ENCODE peak calls at places on chromosome 19, in ten cellular contexts. U, F, A, Y, Z, R, L, C, S and X are unnamed samples.
A peak's percentile ranks its signal among the peaks of the same experiment; 100 is the strongest.

GRCh38 chr19:19657397-19657783 is 6.1 kb downstream of the ATP13A1 start:
- DNase-seq in A (no peak), Y (no peak), U (no peak), F (no peak), C (no peak), L (no peak), R (no peak), Z (no peak), S (peak; percentile 45), X (no peak)

GRCh38 chr19:18782559-18783225 is 8.4 kb downstream of the COMP start:
- DNase-seq in C (no peak), L (no peak), Y (no peak), R (no peak), U (no peak), Z (no peak), A (no peak), F (no peak), S (no peak), X (no peak)

GRCh38 chr19:14475251-14476073 is at the start of gene PTGER1:
- DNase-seq in C (no peak), L (no peak), Y (no peak), F (no peak), S (no peak), A (no peak), U (no peak), Z (no peak), R (no peak), X (no peak)

GRCh38 chr19:4815426-4816387 is 15.8 kb downstream of the TICAM1 start:
- DNase-seq in U (peak; percentile 89), F (peak; percentile 85), S (peak; percentile 91), A (peak; percentile 91), R (peak; percentile 90), Z (peak; percentile 88), Y (peak; percentile 60), L (peak; percentile 86), C (peak; percentile 90), X (peak; percentile 69)

GRCh38 chr19:50819636-50820035 is 4.0 kb downstream of the KLK1 start:
- DNase-seq in Y (no peak), F (no peak), R (no peak), S (no peak), L (no peak), A (no peak), U (no peak), C (no peak), Z (no peak), X (no peak)

GRCh38 chr19:12527034-12527836 is 24.0 kb downstream of the ZNF564 start:
- DNase-seq in Y (no peak), U (peak; percentile 11), R (no peak), L (peak; percentile 45), Z (peak; percentile 26), A (no peak), S (no peak), C (no peak), F (no peak), X (no peak)

GRCh38 chr19:6464070-6464873 is at the start of gene CRB3:
- DNase-seq in L (no peak), Y (peak; percentile 22), A (peak; percentile 97), S (peak; percentile 83), U (peak; percentile 96), R (peak; percentile 93), F (no peak), C (no peak), Z (no peak), X (peak; percentile 39)

GRCh38 chr19:15110418-15110815 is 3.2 kb downstream of the SYDE1 start:
- DNase-seq in L (no peak), Z (no peak), F (no peak), U (no peak), R (no peak), C (no peak), Y (no peak), S (no peak), A (no peak), X (no peak)

GRCh38 chr19:42697884-42698283 is 42.4 kb downstream of the PSG3 start:
- DNase-seq in Y (no peak), F (no peak), A (no peak), C (no peak), U (no peak), S (no peak), Z (no peak), L (no peak), R (no peak), X (no peak)

GRCh38 chr19:16585808-16586476 is 13.7 kb upstream of the SLC35E1 start:
- DNase-seq in F (no peak), L (no peak), U (no peak), R (no peak), S (no peak), Z (no peak), A (peak; percentile 62), Y (no peak), C (no peak), X (no peak)

GRCh38 chr19:7426986-7427385 is 61.8 kb downstream of the PEX11G start:
- DNase-seq in C (no peak), F (no peak), A (no peak), L (no peak), Y (no peak), U (no peak), S (no peak), R (no peak), Z (no peak), X (no peak)

GRCh38 chr19:17205237-17206140 is 9.7 kb upstream of the USE1 start:
- DNase-seq in U (peak; percentile 73), R (peak; percentile 68), S (peak; percentile 88), C (peak; percentile 71), Z (peak; percentile 50), A (peak; percentile 82), L (no peak), Y (peak; percentile 48), F (peak; percentile 47), X (peak; percentile 51)

GRCh38 chr19:19463348-19464117 is 51.8 kb downstream of the TSSK6 start:
- DNase-seq in C (no peak), U (no peak), Z (peak; percentile 59), S (no peak), F (no peak), L (peak; percentile 78), Y (no peak), R (no peak), A (no peak), X (no peak)

GRCh38 chr19:39915101-39915847 is 19.2 kb downstream of the FCGBP start:
- DNase-seq in R (peak; percentile 26), A (no peak), S (peak; percentile 68), L (no peak), C (no peak), F (no peak), Y (no peak), Z (no peak), U (no peak), X (no peak)

GRCh38 chr19:44071824-44072542 is at the start of gene ZNF284:
- DNase-seq in U (peak; percentile 91), R (peak; percentile 90), C (peak; percentile 88), F (peak; percentile 82), Z (peak; percentile 91), L (peak; percentile 88), Y (peak; percentile 83), A (peak; percentile 91), S (peak; percentile 93), X (peak; percentile 81)

GRCh38 chr19:44072543-44073401 is 813 bp downstream of the ZNF284 start:
- DNase-seq in R (no peak), Y (no peak), S (no peak), Z (no peak), F (no peak), L (no peak), C (no peak), U (peak; percentile 29), A (no peak), X (no peak)

GRCh38 chr19:44066305-44066704 is 5.7 kb upstream of the ZNF284 start:
- DNase-seq in F (no peak), C (no peak), R (no peak), A (no peak), S (no peak), L (no peak), Y (no peak), Z (no peak), U (no peak), X (no peak)

GRCh38 chr19:44069415-44069814 is 2.5 kb upstream of the ZNF284 start:
- DNase-seq in S (no peak), R (no peak), L (no peak), U (no peak), Z (no peak), Y (no peak), F (no peak), A (no peak), C (no peak), X (no peak)
- H3K9me3 ChIP-seq in S (peaks cover 56% of the 10 kb centered on the region), R (peaks cover 14% of the 10 kb centered on the region), L (peaks cover 24% of the 10 kb centered on the region), U (peaks cover 15% of the 10 kb centered on the region), Z (peaks cover 8% of the 10 kb centered on the region), Y (peaks cover 6% of the 10 kb centered on the region), F (peaks cover 54% of the 10 kb centered on the region), A (peaks cover 47% of the 10 kb centered on the region), C (peaks cover 21% of the 10 kb centered on the region), X (peaks cover 4% of the 10 kb centered on the region)

DNA sequence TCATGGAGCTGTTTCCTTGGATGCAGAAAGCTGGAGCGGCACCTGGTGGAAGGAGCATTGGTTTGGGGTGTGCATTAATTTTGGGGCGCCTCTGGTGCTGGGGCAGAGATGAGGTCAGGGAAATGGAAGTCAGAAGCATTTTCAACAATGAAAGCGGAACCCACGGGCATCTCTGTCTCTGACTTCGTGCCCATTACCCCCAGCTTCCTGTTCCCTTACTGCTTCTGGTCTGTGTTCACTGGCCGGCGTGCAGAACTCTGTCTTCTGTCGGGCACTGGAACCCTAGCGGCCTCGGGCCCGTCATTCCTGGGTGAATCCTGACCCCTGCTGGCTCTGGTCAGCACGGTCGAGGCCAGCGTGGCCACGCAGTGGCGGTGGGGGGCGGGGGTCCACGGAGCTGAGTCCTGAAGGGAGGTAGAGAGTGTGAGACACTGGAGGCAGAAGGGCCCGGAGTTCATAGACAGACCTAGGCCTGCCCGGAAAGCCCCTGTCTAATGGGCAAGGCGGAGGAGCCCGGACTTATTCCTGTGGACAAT is 7.9 kb upstream of the LINGO3 start:
- DNase-seq in L (no peak), R (peak; percentile 74), C (peak; percentile 89), A (peak; percentile 71), F (peak; percentile 61), Z (peak; percentile 48), U (peak; percentile 61), Y (no peak), S (peak; percentile 93), X (no peak)
- H3K4me3 ChIP-seq in L (no peak overlapping the region), R (no peak overlapping the region), C (no peak overlapping the region), A (no peak overlapping the region), F (no peak overlapping the region), Z (no peak overlapping the region), U (no peak overlapping the region), Y (no peak overlapping the region), S (peak overlapping the region; percentile 29), X (no peak overlapping the region)

DNA sequence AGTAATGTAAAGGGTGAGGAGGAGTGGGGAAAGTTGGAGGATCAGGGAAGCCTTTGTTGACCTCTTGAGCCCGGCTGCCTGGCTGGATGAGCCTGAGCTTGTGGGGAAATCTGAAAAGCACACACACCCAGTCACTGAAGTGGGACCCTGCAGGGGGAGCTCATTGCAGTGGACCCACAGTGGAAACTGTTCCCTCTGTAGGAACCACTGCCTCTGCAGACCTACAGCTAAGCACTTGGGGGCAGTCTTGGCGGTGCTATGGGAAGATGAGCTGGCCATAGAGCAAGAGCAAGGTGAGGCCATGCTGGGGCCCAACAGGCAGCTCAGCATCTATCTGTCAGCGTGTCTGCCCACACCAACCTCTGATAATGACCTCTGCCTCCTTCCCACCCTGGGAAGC is 294.8 kb downstream of the TSHZ3 start:
- DNase-seq in U (peak; percentile 16), A (peak; percentile 37), L (peak; percentile 46), R (no peak), S (peak; percentile 63), C (peak; percentile 63), Z (no peak), F (peak; percentile 28), Y (peak; percentile 33), X (no peak)
- H3K9me3 ChIP-seq in U (no peaks in the 10 kb centered on the region), A (no peaks in the 10 kb centered on the region), L (no peaks in the 10 kb centered on the region), R (no peaks in the 10 kb centered on the region), S (no peaks in the 10 kb centered on the region), C (no peaks in the 10 kb centered on the region), Z (no peaks in the 10 kb centered on the region), F (no peaks in the 10 kb centered on the region), Y (no peaks in the 10 kb centered on the region), X (no peaks in the 10 kb centered on the region)

GRCh38 chr19:53034948-53035675 is 9.4 kb upstream of the ERVV-2 start:
- DNase-seq in A (no peak), U (no peak), F (no peak), R (no peak), L (no peak), S (no peak), C (no peak), Z (no peak), Y (no peak), X (no peak)
- H3K4me3 ChIP-seq in A (no peak overlapping the region), U (no peak overlapping the region), F (no peak overlapping the region), R (no peak overlapping the region), L (no peak overlapping the region), S (no peak overlapping the region), C (no peak overlapping the region), Z (no peak overlapping the region), Y (no peak overlapping the region), X (no peak overlapping the region)